ENCODE peak calls at places on chromosomes 2 and 18, in seven cellular contexts. A, D, U, P, O, N and W are unnamed samples. For H3K4me1, the result is how much of the 10 kb centered on the place peaks cover.

GRCh38 chr2:29841386-29842004 is 79.9 kb downstream of the ALK start:
- DNase-seq in A (peak), D (no peak), U (peak), P (peak), O (no peak), N (no peak), W (peak)

GRCh38 chr2:128347701-128348504 is 29.2 kb upstream of the HS6ST1 start:
- DNase-seq in A (no peak), D (peak), U (no peak), P (peak), O (peak), N (peak), W (no peak)

GRCh38 chr2:235098273-235098672 is 146.5 kb downstream of the SH3BP4 start:
- DNase-seq in A (no peak), D (no peak), U (peak), P (no peak), O (no peak), N (no peak), W (no peak)

GRCh38 chr2:43034242-43034619 is 192.2 kb downstream of the ZFP36L2 start:
- DNase-seq in A (no peak), D (no peak), U (no peak), P (no peak), O (no peak), N (peak), W (no peak)

GRCh38 chr18:677951-678363 is 20.5 kb downstream of the TYMS start:
- DNase-seq in A (no peak), D (peak), U (no peak), P (peak), O (no peak), N (no peak), W (no peak)

GRCh38 chr2:126634273-126634861 is 21.6 kb upstream of the GYPC start:
- DNase-seq in A (no peak), D (no peak), U (peak), P (peak), O (no peak), N (no peak), W (peak)

GRCh38 chr2:112626604-112627059 is 19.1 kb upstream of the SLC20A1 start:
- DNase-seq in A (no peak), D (no peak), U (peak), P (peak), O (peak), N (peak), W (peak)

GRCh38 chr2:52335727-52336126 is 1303.8 kb upstream of the NRXN1 start:
- DNase-seq in A (no peak), D (no peak), U (no peak), P (no peak), O (no peak), N (no peak), W (no peak)

GRCh38 chr2:47508641-47509040 is 105.7 kb downstream of the MSH2 start:
- DNase-seq in A (no peak), D (no peak), U (no peak), P (no peak), O (no peak), N (no peak), W (no peak)

GRCh38 chr2:231334179-231334930 is 61.2 kb upstream of the B3GNT7 start:
- DNase-seq in A (no peak), D (no peak), U (no peak), P (peak), O (no peak), N (no peak), W (no peak)

GRCh38 chr2:133789743-133790142 is 221.5 kb upstream of the NCKAP5 start:
- DNase-seq in A (no peak), D (no peak), U (no peak), P (no peak), O (no peak), N (no peak), W (peak)

GRCh38 chr2:23711979-23712755 is 214.8 kb downstream of the ATAD2B start:
- DNase-seq in A (peak), D (peak), U (no peak), P (no peak), O (no peak), N (no peak), W (peak)

GRCh38 chr2:10977003-10977402 is 65.3 kb downstream of the KCNF1 start:
- DNase-seq in A (no peak), D (no peak), U (no peak), P (no peak), O (no peak), N (peak), W (no peak)

GRCh38 chr18:49510393-49511115 is 23.5 kb upstream of the C18orf32 start:
- DNase-seq in A (no peak), D (peak), U (peak), P (peak), O (peak), N (no peak), W (peak)

GRCh38 chr18:75106746-75107145 is 102.2 kb downstream of the PTGR3 start:
- DNase-seq in A (no peak), D (no peak), U (no peak), P (no peak), O (no peak), N (no peak), W (no peak)

GRCh38 chr2:1721706-1722483 is 22.4 kb downstream of the PXDN start:
- DNase-seq in A (no peak), D (peak), U (no peak), P (no peak), O (no peak), N (no peak), W (peak)

GRCh38 chr2:222399038-222399783 is 25.1 kb upstream of the SGPP2 start:
- DNase-seq in A (no peak), D (no peak), U (no peak), P (peak), O (no peak), N (no peak), W (no peak)

GRCh38 chr2:238900511-238900910 is 52.6 kb downstream of the TWIST2 start:
- DNase-seq in A (no peak), D (peak), U (no peak), P (no peak), O (peak), N (peak), W (no peak)

GRCh38 chr2:43219383-43220228 is 6.8 kb downstream of the ZFP36L2 start:
- DNase-seq in A (no peak), D (peak), U (peak), P (peak), O (peak), N (peak), W (peak)

GRCh38 chr2:136765256-136765735 is at the start of gene THSD7B:
- DNase-seq in A (no peak), D (no peak), U (no peak), P (no peak), O (no peak), N (no peak), W (no peak)

GRCh38 chr18:46452820-46453219 is 204.2 kb downstream of the LOXHD1 start:
- DNase-seq in A (no peak), D (peak), U (no peak), P (no peak), O (no peak), N (no peak), W (no peak)

GRCh38 chr18:47262397-47263196 is 11.1 kb upstream of the SKOR2 start:
- DNase-seq in A (no peak), D (peak), U (no peak), P (no peak), O (no peak), N (no peak), W (no peak)

GRCh38 chr2:144706671-144707070 is 186.8 kb upstream of the ZEB2 start:
- DNase-seq in A (no peak), D (no peak), U (no peak), P (no peak), O (no peak), N (no peak), W (no peak)

GRCh38 chr2:42914314-42914713 is 121.9 kb upstream of the HAAO start:
- DNase-seq in A (no peak), D (no peak), U (no peak), P (no peak), O (no peak), N (no peak), W (no peak)

GRCh38 chr2:232013701-232014353 is 52.3 kb downstream of the DIS3L2 start:
- DNase-seq in A (no peak), D (peak), U (no peak), P (no peak), O (no peak), N (no peak), W (no peak)

GRCh38 chr18:21914739-21915319 is 174.2 kb downstream of the MIB1 start:
- DNase-seq in A (peak), D (no peak), U (peak), P (peak), O (no peak), N (no peak), W (peak)

GRCh38 chr18:53745228-53745967 is 479.1 kb downstream of the MBD2 start:
- DNase-seq in A (no peak), D (no peak), U (peak), P (no peak), O (no peak), N (no peak), W (no peak)

GRCh38 chr2:12352891-12353290 is 363.8 kb upstream of the TRIB2 start:
- DNase-seq in A (no peak), D (no peak), U (no peak), P (no peak), O (no peak), N (no peak), W (no peak)

GRCh38 chr2:68083346-68083745 is 20.5 kb upstream of the C1D start:
- DNase-seq in A (no peak), D (no peak), U (no peak), P (no peak), O (no peak), N (no peak), W (no peak)

GRCh38 chr18:9870431-9871023 is 15.2 kb upstream of the TXNDC2 start:
- DNase-seq in A (no peak), D (no peak), U (no peak), P (no peak), O (no peak), N (no peak), W (no peak)

GRCh38 chr2:234611209-234611608 is 114.3 kb upstream of the ARL4C start:
- DNase-seq in A (no peak), D (peak), U (peak), P (peak), O (no peak), N (no peak), W (no peak)

GRCh38 chr2:191806396-191806795 is 40.5 kb downstream of the CAVIN2 start:
- DNase-seq in A (no peak), D (no peak), U (no peak), P (no peak), O (no peak), N (no peak), W (peak)

GRCh38 chr2:230877737-230878598 is 13.2 kb downstream of the ITM2C start:
- DNase-seq in A (no peak), D (peak), U (no peak), P (no peak), O (no peak), N (peak), W (no peak)

GRCh38 chr2:201879986-201880385 is 73.6 kb downstream of the CDK15 start:
- DNase-seq in A (no peak), D (no peak), U (no peak), P (no peak), O (no peak), N (no peak), W (no peak)

GRCh38 chr18:43303376-43303775 is 26.1 kb upstream of the SYT4 start:
- DNase-seq in A (no peak), D (no peak), U (no peak), P (no peak), O (no peak), N (no peak), W (no peak)

GRCh38 chr2:41151746-41152145 is 699.9 kb upstream of the SLC8A1 start:
- DNase-seq in A (no peak), D (no peak), U (no peak), P (no peak), O (no peak), N (no peak), W (no peak)

GRCh38 chr18:3236470-3236869 is 11.1 kb upstream of the MYL12A start:
- DNase-seq in A (no peak), D (no peak), U (no peak), P (no peak), O (no peak), N (no peak), W (no peak)

GRCh38 chr2:72008608-72009007 is 139.1 kb downstream of the CYP26B1 start:
- DNase-seq in A (no peak), D (no peak), U (no peak), P (no peak), O (no peak), N (no peak), W (no peak)

GRCh38 chr2:88016948-88017779 is 817 bp upstream of the RNU2-63P start:
- DNase-seq in A (peak), D (no peak), U (peak), P (peak), O (no peak), N (peak), W (peak)

GRCh38 chr2:27095745-27096651 is 9.4 kb downstream of the KHK start:
- DNase-seq in A (no peak), D (peak), U (peak), P (peak), O (peak), N (peak), W (peak)
- H3K4me3 ChIP-seq in A (peak), D (peak), U (no peak), P (no peak), O (peak), N (peak), W (no peak)

DNA sequence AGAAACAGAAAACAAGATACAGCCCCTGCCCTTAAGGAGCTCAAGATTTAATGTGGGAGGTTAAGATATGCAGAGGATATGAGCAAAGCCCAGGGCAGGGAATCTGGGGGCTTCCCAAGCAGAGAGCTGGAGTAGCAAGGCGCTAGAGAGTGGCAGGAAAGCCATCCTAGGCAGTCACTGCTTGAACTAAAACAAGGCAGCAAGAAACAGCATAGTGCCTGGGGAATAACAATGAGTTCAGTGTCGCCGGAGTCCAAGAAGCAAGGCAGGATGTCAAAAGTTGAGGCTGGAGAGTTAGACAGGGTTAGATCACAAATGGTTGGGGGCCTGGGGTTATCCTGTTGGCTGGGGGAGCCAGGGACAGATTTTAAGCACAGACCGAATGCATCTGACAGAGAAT is 24.6 kb downstream of the CDH2 start:
- DNase-seq in A (no peak), D (no peak), U (no peak), P (no peak), O (no peak), N (no peak), W (no peak)
- H3K4me1 ChIP-seq in A (under half), D (under half), U (under half), P (under half), O (under half), N (under half), W (half or more)

GRCh38 chr2:188965554-188965953 is 8.6 kb upstream of the COL3A1 start:
- DNase-seq in A (no peak), D (no peak), U (no peak), P (no peak), O (no peak), N (no peak), W (no peak)
- H3K27ac ChIP-seq in A (no peak), D (no peak), U (no peak), P (no peak), O (peak), N (no peak), W (no peak)

GRCh38 chr2:108377411-108377810 is 343 bp upstream of the SULT1C4 start:
- DNase-seq in A (no peak), D (peak), U (no peak), P (no peak), O (no peak), N (no peak), W (no peak)
- H3K4me3 ChIP-seq in A (no peak), D (no peak), U (no peak), P (no peak), O (peak), N (peak), W (no peak)

GRCh38 chr2:223894968-223895367 is 50.2 kb downstream of the WDFY1 start:
- DNase-seq in A (no peak), D (no peak), U (no peak), P (no peak), O (no peak), N (no peak), W (no peak)
- H3K4me1 ChIP-seq in A (under half), D (under half), U (under half), P (under half), O (under half), N (half or more), W (under half)

DNA sequence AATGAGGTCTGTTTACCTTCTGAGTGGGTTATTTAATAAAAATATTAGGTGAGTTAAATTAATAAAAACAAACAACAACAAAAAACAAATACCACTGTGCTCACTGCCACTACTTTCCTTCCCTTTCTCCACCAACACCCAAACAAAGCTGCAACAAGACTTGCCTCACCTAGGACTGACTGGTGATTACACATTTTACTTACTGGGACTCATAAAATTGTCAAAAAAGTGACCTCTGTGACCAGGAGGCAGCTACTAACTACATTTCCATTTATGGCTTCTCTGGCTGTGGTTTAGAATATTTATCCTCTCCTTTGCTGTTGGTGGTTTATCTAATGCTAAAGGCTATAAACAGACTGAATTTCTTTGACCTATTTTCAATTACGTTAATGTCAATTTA is 39.8 kb downstream of the EFEMP1 start:
- DNase-seq in A (no peak), D (no peak), U (no peak), P (no peak), O (no peak), N (no peak), W (no peak)
- H3K27ac ChIP-seq in A (no peak), D (peak), U (peak), P (no peak), O (no peak), N (peak), W (no peak)

DNA sequence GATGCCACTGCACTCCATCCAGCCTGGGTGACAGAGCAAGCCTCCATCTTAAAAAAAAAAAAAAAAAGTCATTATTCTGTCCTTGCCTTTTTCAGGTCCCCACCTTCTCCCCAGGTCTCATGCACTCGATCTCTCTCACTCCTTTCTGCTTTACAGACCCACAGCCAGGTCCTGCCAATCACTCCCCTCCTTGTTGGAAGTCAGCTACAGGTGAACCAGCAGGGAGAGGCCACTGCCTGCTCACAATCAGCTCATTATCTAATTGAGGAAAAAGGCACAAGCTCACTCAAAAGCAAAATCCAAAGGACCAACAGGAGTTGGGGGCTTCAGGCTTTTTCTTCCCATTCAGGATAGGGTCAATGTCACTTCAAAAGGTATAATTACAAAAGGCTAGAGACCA is 2.0 kb downstream of the WDFY1 start:
- DNase-seq in A (no peak), D (no peak), U (no peak), P (no peak), O (no peak), N (no peak), W (no peak)
- H3K4me3 ChIP-seq in A (no peak), D (peak), U (peak), P (no peak), O (peak), N (peak), W (no peak)

DNA sequence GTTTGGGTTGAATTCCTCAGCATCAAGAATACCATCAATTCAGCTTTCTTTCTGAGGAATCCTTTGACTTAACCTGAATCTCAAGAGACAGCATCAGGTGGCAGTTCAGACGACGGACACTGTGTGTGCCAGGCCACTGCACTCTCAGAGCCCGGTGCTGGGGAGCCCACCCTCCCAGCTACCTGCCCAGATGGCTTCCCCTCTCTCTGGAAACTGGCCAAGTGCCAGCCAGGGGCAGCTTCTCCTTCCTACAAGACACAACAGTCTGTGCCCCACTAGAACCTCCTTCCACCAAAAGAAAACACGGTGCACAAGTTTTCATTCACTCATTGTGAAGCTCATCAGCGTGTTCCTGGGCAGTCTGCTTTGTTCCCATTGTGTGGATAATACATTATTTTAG is 28.5 kb downstream of the MAL start:
- DNase-seq in A (no peak), D (no peak), U (no peak), P (no peak), O (peak), N (peak), W (no peak)
- H3K4me1 ChIP-seq in A (under half), D (under half), U (under half), P (under half), O (under half), N (under half), W (under half)